ENCODE peak calls at places on chromosomes 11 and 22, in ten cellular contexts. W, R, Q, B, I, X, S, Y, M and H are unnamed samples.
A peak's percentile ranks its signal among the peaks of the same experiment; 100 is the strongest.

GRCh38 chr11:13487661-13488030 is 8.2 kb downstream of the PTH start:
- DNase-seq in Q (no peak), R (no peak), W (no peak), S (no peak), M (no peak), X (no peak), B (peak; percentile 50), I (no peak), Y (no peak), H (no peak)

GRCh38 chr11:113681711-113682410 is 24.2 kb downstream of the TMPRSS5 start:
- DNase-seq in B (peak; percentile 41), R (no peak), S (no peak), I (peak; percentile 40), Q (no peak), Y (no peak), M (no peak), W (no peak), X (no peak), H (no peak)

GRCh38 chr11:58919561-58919960 is 19.7 kb upstream of the GLYATL1 start:
- DNase-seq in Q (no peak), S (no peak), M (no peak), I (no peak), R (no peak), X (no peak), Y (peak; percentile 47), B (no peak), W (no peak), H (no peak)

GRCh38 chr11:100709233-100709999 is 22.3 kb downstream of the ARHGAP42 start:
- DNase-seq in I (no peak), R (no peak), Y (no peak), M (no peak), S (no peak), X (no peak), Q (no peak), W (no peak), B (no peak), H (no peak)

GRCh38 chr11:114317738-114318137 is 21.5 kb downstream of the NNMT start:
- DNase-seq in Y (no peak), W (peak; percentile 46), B (peak; percentile 55), R (no peak), X (no peak), M (peak; percentile 56), Q (peak; percentile 50), I (peak; percentile 35), S (no peak), H (no peak)

GRCh38 chr22:22616636-22617035 is 27.8 kb upstream of the GGTLC2 start:
- DNase-seq in Y (no peak), S (no peak), I (peak; percentile 25), M (no peak), Q (no peak), B (no peak), R (no peak), W (no peak), X (no peak), H (no peak)

GRCh38 chr11:68402355-68403031 is 58.1 kb upstream of the PPP6R3 start:
- DNase-seq in B (peak; percentile 60), R (no peak), I (no peak), M (no peak), Y (no peak), W (no peak), Q (no peak), X (no peak), S (no peak), H (no peak)

GRCh38 chr11:47786373-47786772 is 19.2 kb upstream of the FNBP4 start:
- DNase-seq in Q (no peak), W (peak; percentile 86), M (no peak), S (no peak), X (no peak), B (no peak), Y (no peak), I (no peak), R (no peak), H (no peak)

GRCh38 chr11:60899021-60899936 is 7.1 kb downstream of the PRPF19 start:
- DNase-seq in I (peak; percentile 60), X (no peak), M (peak; percentile 62), B (peak; percentile 73), Q (no peak), R (no peak), Y (no peak), W (peak; percentile 62), S (no peak), H (no peak)

GRCh38 chr11:130894322-130895025 is 21.8 kb downstream of the SNX19 start:
- DNase-seq in B (peak; percentile 68), M (peak; percentile 78), I (peak; percentile 83), R (no peak), W (peak; percentile 77), Y (no peak), X (peak; percentile 42), S (peak; percentile 46), Q (peak; percentile 76), H (peak; percentile 60)

GRCh38 chr11:130514316-130514715 is 65.9 kb downstream of the ADAMTS15 start:
- DNase-seq in X (no peak), S (no peak), Y (no peak), I (no peak), M (no peak), W (no peak), Q (no peak), R (no peak), B (no peak), H (no peak)

GRCh38 chr11:115961168-115962003 is 457.2 kb upstream of the CADM1 start:
- DNase-seq in W (no peak), M (no peak), I (peak; percentile 33), R (no peak), S (no peak), Q (no peak), Y (no peak), X (no peak), B (no peak), H (no peak)

GRCh38 chr11:2801711-2802388 is 83.7 kb downstream of the CDKN1C start:
- DNase-seq in Y (no peak), S (no peak), M (no peak), R (no peak), B (no peak), X (peak; percentile 7), I (no peak), Q (peak; percentile 14), W (no peak), H (peak; percentile 18)

GRCh38 chr11:2825886-2826678 is 59.5 kb downstream of the CDKN1C start:
- DNase-seq in I (peak; percentile 91), W (no peak), B (peak; percentile 82), Q (peak; percentile 92), S (no peak), Y (peak; percentile 88), X (no peak), M (no peak), R (no peak), H (peak; percentile 88)